ENCODE peak calls at places on chromosomes 4 and X, in four cellular contexts. C, I, B and L are unnamed samples.

GRCh38 chrX:17706676-17707075 is 30.6 kb upstream of the SCML1 start:
- DNase-seq in B (no peak), I (peak), C (no peak), L (peak)

GRCh38 chrX:135973025-135973547 is 702 bp downstream of the MMGT1 start:
- DNase-seq in C (no peak), B (no peak), I (peak), L (peak)

GRCh38 chr4:8400641-8401325 is 39.7 kb downstream of the ACOX3 start:
- DNase-seq in B (no peak), C (no peak), I (no peak), L (no peak)

GRCh38 chr4:142406917-142407501 is 439.1 kb downstream of the INPP4B start:
- DNase-seq in I (no peak), C (no peak), B (no peak), L (peak)

GRCh38 chrX:109485470-109486340 is 3.8 kb upstream of the GUCY2F start:
- DNase-seq in C (peak), B (no peak), I (peak), L (peak)

GRCh38 chr4:152935661-152936445 is at the start of gene FHDC1:
- DNase-seq in B (no peak), I (no peak), C (no peak), L (peak)

GRCh38 chrX:75181721-75182120 is 25.6 kb upstream of the ABCB7 start:
- DNase-seq in I (peak), B (no peak), C (no peak), L (peak)

GRCh38 chr4:187127456-187127855 is 403.8 kb upstream of the FAT1 start:
- DNase-seq in B (no peak), C (no peak), I (no peak), L (no peak)

GRCh38 chrX:1658083-1658463 is 43.2 kb downstream of the ASMT start:
- DNase-seq in B (no peak), C (no peak), I (no peak), L (no peak)

GRCh38 chr4:149987330-149987751 is 90.9 kb upstream of the DCLK2 start:
- DNase-seq in I (no peak), B (no peak), C (no peak), L (no peak)

GRCh38 chrX:112391313-112391712 is 288.4 kb downstream of the LHFPL1 start:
- DNase-seq in I (no peak), B (no peak), C (no peak), L (no peak)

GRCh38 chr4:151166662-151167061 is 67.2 kb downstream of the RPS3A start:
- DNase-seq in I (no peak), C (no peak), B (no peak), L (no peak)

GRCh38 chr4:7158991-7159390 is 33.3 kb upstream of the SORCS2 start:
- DNase-seq in I (no peak), C (peak), B (no peak), L (no peak)

DNA sequence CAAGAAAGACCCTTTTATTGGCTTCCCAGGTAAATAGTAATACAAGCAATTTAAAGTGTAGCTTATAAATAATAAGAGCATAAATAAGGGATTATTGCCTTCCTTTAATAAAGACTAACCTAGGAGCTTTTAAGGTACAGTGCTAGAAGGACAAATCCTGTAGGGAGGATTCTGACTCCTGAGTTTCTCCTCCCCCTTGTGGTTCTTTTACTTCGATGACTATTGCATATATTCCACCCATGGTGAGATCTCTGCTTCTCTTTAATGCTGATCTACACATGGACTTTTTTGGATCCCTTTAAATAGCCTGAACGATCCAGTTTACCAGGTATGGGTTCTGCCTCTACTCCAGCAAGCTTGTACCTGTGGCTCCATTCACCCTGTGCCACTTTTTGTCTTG is 2.5 kb downstream of the GALNT7 start:
- DNase-seq in I (peak), B (no peak), C (no peak), L (peak)
- TF ChIP-seq CTCF in I (peak), B (no peak), C (no peak), L (peak)

GRCh38 chr4:61985426-61985825 is 785.3 kb downstream of the ADGRL3 start:
- DNase-seq in B (no peak), C (no peak), I (no peak), L (no peak)

DNA sequence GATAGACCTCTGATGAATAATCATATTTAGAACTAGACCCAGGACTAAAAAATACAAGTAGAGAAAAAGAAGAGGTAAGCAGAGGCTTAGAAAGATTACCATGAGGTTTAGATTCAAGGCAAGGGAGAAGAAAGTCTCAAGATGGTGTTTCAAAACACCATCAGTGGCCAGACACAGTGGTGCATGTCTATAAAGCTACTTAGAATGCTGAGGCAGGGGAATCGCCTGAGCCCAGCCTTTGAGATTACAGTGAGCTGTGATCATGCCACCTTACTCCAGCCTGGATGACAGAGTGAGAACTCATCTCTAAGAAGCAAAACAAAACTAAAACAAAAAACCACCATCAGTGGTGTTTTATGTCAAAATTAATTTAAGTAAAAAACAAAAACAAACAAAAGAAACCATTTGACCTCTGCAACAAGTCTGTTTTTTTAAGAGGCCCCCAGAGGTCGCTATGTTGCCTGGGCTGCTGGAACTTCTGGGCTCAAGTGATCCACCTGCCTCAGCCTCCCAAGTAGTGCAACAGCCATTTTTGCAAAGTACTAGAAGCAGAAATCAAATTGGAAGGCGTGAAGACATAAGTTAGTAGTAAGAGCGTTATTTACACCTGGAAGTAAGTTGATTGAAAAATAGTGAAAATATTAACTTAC is 784.3 kb downstream of the ADGRL3 start:
- DNase-seq in I (no peak), C (no peak), B (no peak), L (no peak)
- TF ChIP-seq CTCF in I (no peak), C (no peak), B (no peak), L (no peak)

GRCh38 chrX:39703307-39703706 is 394.5 kb downstream of the BCOR start:
- DNase-seq in B (no peak), C (no peak), I (no peak), L (no peak)

GRCh38 chrX:39704590-39704989 is 393.2 kb downstream of the BCOR start:
- DNase-seq in C (no peak), B (no peak), I (no peak), L (no peak)

GRCh38 chrX:39709364-39709763 is 388.4 kb downstream of the BCOR start:
- DNase-seq in C (no peak), B (no peak), I (no peak), L (no peak)

DNA sequence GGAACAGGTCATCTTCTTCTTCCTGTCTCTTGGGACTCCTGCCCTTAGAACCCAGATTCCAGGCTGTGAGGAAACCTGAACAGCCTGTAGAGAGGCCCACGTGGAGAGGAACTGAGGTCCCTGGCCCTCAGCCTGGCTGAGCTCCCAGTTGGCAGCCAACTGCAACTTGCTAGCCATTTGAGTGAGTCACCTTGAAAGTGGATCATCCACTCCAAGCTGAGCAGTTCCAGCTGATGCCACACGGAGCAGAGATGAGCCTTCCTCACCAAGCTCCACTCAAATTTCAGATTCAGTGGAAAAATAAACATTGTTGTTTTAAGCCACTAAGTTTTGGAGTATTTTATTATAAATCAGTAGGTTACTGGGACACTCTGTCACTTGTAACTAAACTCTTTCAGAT is 392.5 kb downstream of the BCOR start:
- DNase-seq in I (peak), B (peak), C (peak), L (peak)
- TF ChIP-seq CTCF in I (peak), B (peak), C (peak), L (peak)

GRCh38 chr4:101291198-101291597 is 56.1 kb downstream of the PPP3CA start:
- DNase-seq in I (no peak), C (no peak), B (no peak), L (no peak)
- TF ChIP-seq CTCF in I (no peak), C (no peak), B (no peak), L (no peak)

GRCh38 chrX:119067023-119067739 is 5.6 kb upstream of the CT47C1 start:
- DNase-seq in B (peak), I (peak), C (peak), L (peak)
- TF ChIP-seq CTCF in B (peak), I (peak), C (peak), L (peak)

GRCh38 chr4:76246025-76246424 is 5.5 kb upstream of the FAM47E start:
- DNase-seq in I (no peak), B (no peak), C (no peak), L (no peak)
- TF ChIP-seq CTCF in I (peak), B (no peak), C (no peak), L (peak)